ENCODE peak calls at places on chromosomes 3 and 15, in seven cellular contexts. One of them, this sample, is unnamed.

GRCh38 chr3:149421764-149422163 is 44.3 kb upstream of the TM4SF1 start:
- DNase-seq in astrocyte: no peak
- DNase-seq in transverse colon: no peak
- DNase-seq in HCT116: no peak
- DNase-seq in cardiac muscle cell: no peak
- DNase-seq in left lung: no peak
- DNase-seq in heart right ventricle: no peak
- DNase-seq in this sample: no peak

GRCh38 chr15:32682569-32682968 is 35.2 kb upstream of the GREM1 start:
- DNase-seq in astrocyte: peak; percentile 96
- DNase-seq in transverse colon: no peak
- DNase-seq in HCT116: no peak
- DNase-seq in cardiac muscle cell: peak; percentile 95
- DNase-seq in left lung: no peak
- DNase-seq in heart right ventricle: no peak
- DNase-seq in this sample: no peak

GRCh38 chr15:89332446-89332845 is 2.2 kb downstream of the POLG start:
- DNase-seq in astrocyte: no peak
- DNase-seq in transverse colon: no peak
- DNase-seq in HCT116: peak; percentile 12
- DNase-seq in cardiac muscle cell: peak; percentile 37
- DNase-seq in left lung: no peak
- DNase-seq in heart right ventricle: no peak
- DNase-seq in this sample: no peak

GRCh38 chr3:48634661-48635221 is 520 bp downstream of the SLC26A6 start:
- DNase-seq in astrocyte: peak; percentile 45
- DNase-seq in transverse colon: peak; percentile 69
- DNase-seq in HCT116: no peak
- DNase-seq in cardiac muscle cell: peak; percentile 66
- DNase-seq in left lung: peak; percentile 66
- DNase-seq in heart right ventricle: peak; percentile 62
- DNase-seq in this sample: peak; percentile 67

GRCh38 chr15:32936283-32936918 is 218.6 kb downstream of the GREM1 start:
- DNase-seq in astrocyte: peak; percentile 17
- DNase-seq in transverse colon: no peak
- DNase-seq in HCT116: peak; percentile 33
- DNase-seq in cardiac muscle cell: peak; percentile 86
- DNase-seq in left lung: no peak
- DNase-seq in heart right ventricle: no peak
- DNase-seq in this sample: no peak

GRCh38 chr15:80619677-80620076 is 75.4 kb upstream of the ABHD17C start:
- DNase-seq in astrocyte: no peak
- DNase-seq in transverse colon: no peak
- DNase-seq in HCT116: no peak
- DNase-seq in cardiac muscle cell: peak; percentile 65
- DNase-seq in left lung: no peak
- DNase-seq in heart right ventricle: no peak
- DNase-seq in this sample: no peak

GRCh38 chr15:68552773-68553172 is 26.0 kb upstream of the CORO2B start:
- DNase-seq in astrocyte: no peak
- DNase-seq in transverse colon: no peak
- DNase-seq in HCT116: no peak
- DNase-seq in cardiac muscle cell: no peak
- DNase-seq in left lung: no peak
- DNase-seq in heart right ventricle: no peak
- DNase-seq in this sample: no peak

GRCh38 chr3:125337506-125337905 is 37.6 kb downstream of the ZNF148 start:
- DNase-seq in astrocyte: no peak
- DNase-seq in transverse colon: no peak
- DNase-seq in HCT116: no peak
- DNase-seq in cardiac muscle cell: no peak
- DNase-seq in left lung: no peak
- DNase-seq in heart right ventricle: no peak
- DNase-seq in this sample: no peak

GRCh38 chr3:127670229-127670559 is 2.6 kb upstream of the ABTB1 start:
- DNase-seq in astrocyte: no peak
- DNase-seq in transverse colon: no peak
- DNase-seq in HCT116: no peak
- DNase-seq in cardiac muscle cell: no peak
- DNase-seq in left lung: peak; percentile 24
- DNase-seq in heart right ventricle: no peak
- DNase-seq in this sample: no peak

GRCh38 chr15:89129123-89129815 is 41.0 kb downstream of the ABHD2 start:
- DNase-seq in astrocyte: no peak
- DNase-seq in transverse colon: peak; percentile 66
- DNase-seq in HCT116: no peak
- DNase-seq in cardiac muscle cell: peak; percentile 53
- DNase-seq in left lung: no peak
- DNase-seq in heart right ventricle: peak; percentile 39
- DNase-seq in this sample: peak; percentile 65

GRCh38 chr3:146705205-146705604 is 100.1 kb upstream of the PLSCR5 start:
- DNase-seq in astrocyte: no peak
- DNase-seq in transverse colon: no peak
- DNase-seq in HCT116: no peak
- DNase-seq in cardiac muscle cell: no peak
- DNase-seq in left lung: no peak
- DNase-seq in heart right ventricle: no peak
- DNase-seq in this sample: no peak

GRCh38 chr15:76330281-76330680 is 6.3 kb upstream of the ISL2 start:
- DNase-seq in astrocyte: no peak
- DNase-seq in transverse colon: peak; percentile 47
- DNase-seq in HCT116: no peak
- DNase-seq in cardiac muscle cell: peak; percentile 78
- DNase-seq in left lung: no peak
- DNase-seq in heart right ventricle: peak; percentile 38
- DNase-seq in this sample: no peak

GRCh38 chr3:13294442-13295351 is 125.4 kb downstream of the NUP210 start:
- DNase-seq in astrocyte: no peak
- DNase-seq in transverse colon: no peak
- DNase-seq in HCT116: no peak
- DNase-seq in cardiac muscle cell: no peak
- DNase-seq in left lung: peak; percentile 18
- DNase-seq in heart right ventricle: no peak
- DNase-seq in this sample: peak; percentile 18

GRCh38 chr15:64092864-64093626 is 593 bp downstream of the CIAO2A start:
- DNase-seq in astrocyte: peak; percentile 74
- DNase-seq in transverse colon: peak; percentile 64
- DNase-seq in HCT116: no peak
- DNase-seq in cardiac muscle cell: peak; percentile 61
- DNase-seq in left lung: peak; percentile 63
- DNase-seq in heart right ventricle: peak; percentile 51
- DNase-seq in this sample: no peak

GRCh38 chr3:46894256-46894655 is 16.7 kb downstream of the PTH1R start:
- DNase-seq in astrocyte: no peak
- DNase-seq in transverse colon: no peak
- DNase-seq in HCT116: no peak
- DNase-seq in cardiac muscle cell: no peak
- DNase-seq in left lung: no peak
- DNase-seq in heart right ventricle: no peak
- DNase-seq in this sample: peak; percentile 21

GRCh38 chr15:50042775-50043174 is 76.3 kb downstream of the ATP8B4 start:
- DNase-seq in astrocyte: no peak
- DNase-seq in transverse colon: no peak
- DNase-seq in HCT116: no peak
- DNase-seq in cardiac muscle cell: no peak
- DNase-seq in left lung: no peak
- DNase-seq in heart right ventricle: no peak
- DNase-seq in this sample: no peak

GRCh38 chr3:67710396-67710795 is 56.0 kb upstream of the SUCLG2 start:
- DNase-seq in astrocyte: no peak
- DNase-seq in transverse colon: no peak
- DNase-seq in HCT116: no peak
- DNase-seq in cardiac muscle cell: no peak
- DNase-seq in left lung: no peak
- DNase-seq in heart right ventricle: no peak
- DNase-seq in this sample: no peak

DNA sequence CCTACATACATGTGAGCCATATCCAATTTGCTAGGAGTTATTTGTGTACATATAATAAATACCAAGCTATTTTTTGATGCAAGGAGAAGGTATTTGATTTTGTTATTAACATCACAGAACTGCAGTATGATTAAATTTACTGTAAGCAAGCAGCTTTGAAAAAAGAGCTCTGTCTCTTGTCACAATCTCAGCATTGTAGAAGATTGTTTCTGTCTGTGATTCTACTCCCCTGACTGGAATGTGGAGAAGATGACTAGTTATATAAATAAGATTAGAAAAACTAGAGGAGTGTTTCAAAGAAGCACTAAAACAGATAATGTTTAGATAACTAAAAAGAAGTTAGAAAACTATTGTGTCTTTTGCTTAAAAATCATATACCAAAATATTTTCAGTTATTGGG is 17.1 kb upstream of the DCBLD2 start:
- DNase-seq in astrocyte: peak; percentile 59
- DNase-seq in transverse colon: no peak
- DNase-seq in HCT116: no peak
- DNase-seq in cardiac muscle cell: no peak
- DNase-seq in left lung: no peak
- DNase-seq in heart right ventricle: no peak
- DNase-seq in this sample: no peak
- H3K4me1 ChIP-seq in astrocyte: peaks cover 35% of the 10 kb centered on the region
- H3K4me1 ChIP-seq in transverse colon: no peaks in the 10 kb centered on the region
- H3K4me1 ChIP-seq in HCT116: peaks cover 75% of the 10 kb centered on the region
- H3K4me1 ChIP-seq in cardiac muscle cell: no peaks in the 10 kb centered on the region
- H3K4me1 ChIP-seq in left lung: no peaks in the 10 kb centered on the region
- H3K4me1 ChIP-seq in heart right ventricle: no peaks in the 10 kb centered on the region
- H3K4me1 ChIP-seq in this sample: no peaks in the 10 kb centered on the region

DNA sequence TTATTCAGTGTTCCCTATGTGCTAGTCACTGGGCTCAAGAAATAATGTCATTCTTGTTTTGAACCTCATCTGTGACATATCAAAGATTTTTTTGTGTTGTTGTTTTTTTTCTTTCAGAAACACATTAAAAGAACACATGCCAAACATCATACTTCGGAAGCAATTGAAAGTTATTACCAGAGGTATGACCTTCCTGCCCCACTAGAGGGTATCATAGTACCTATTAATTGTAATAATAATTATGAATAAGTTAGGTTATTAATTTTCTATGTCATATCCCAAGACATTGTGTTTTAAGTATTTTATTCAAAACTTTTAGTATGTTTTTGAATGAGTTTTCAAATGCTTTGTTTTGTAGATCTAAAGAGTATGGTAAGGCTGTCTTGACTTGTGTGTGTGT is 65.7 kb downstream of the CDIN1 start:
- DNase-seq in astrocyte: no peak
- DNase-seq in transverse colon: no peak
- DNase-seq in HCT116: no peak
- DNase-seq in cardiac muscle cell: peak; percentile 34
- DNase-seq in left lung: no peak
- DNase-seq in heart right ventricle: no peak
- DNase-seq in this sample: no peak
- H3K36me3 ChIP-seq in astrocyte: no peaks in the 10 kb centered on the region
- H3K36me3 ChIP-seq in transverse colon: no peaks in the 10 kb centered on the region
- H3K36me3 ChIP-seq in HCT116: no peaks in the 10 kb centered on the region
- H3K36me3 ChIP-seq in cardiac muscle cell: no peaks in the 10 kb centered on the region
- H3K36me3 ChIP-seq in left lung: no peaks in the 10 kb centered on the region
- H3K36me3 ChIP-seq in heart right ventricle: no peaks in the 10 kb centered on the region
- H3K36me3 ChIP-seq in this sample: no peaks in the 10 kb centered on the region

GRCh38 chr3:134251731-134252391 is 1.2 kb upstream of the RYK start:
- DNase-seq in astrocyte: no peak
- DNase-seq in transverse colon: no peak
- DNase-seq in HCT116: no peak
- DNase-seq in cardiac muscle cell: peak; percentile 51
- DNase-seq in left lung: no peak
- DNase-seq in heart right ventricle: peak; percentile 64
- DNase-seq in this sample: no peak

GRCh38 chr3:134249442-134249841 is 1.2 kb downstream of the RYK start:
- DNase-seq in astrocyte: no peak
- DNase-seq in transverse colon: no peak
- DNase-seq in HCT116: no peak
- DNase-seq in cardiac muscle cell: no peak
- DNase-seq in left lung: no peak
- DNase-seq in heart right ventricle: no peak
- DNase-seq in this sample: no peak

GRCh38 chr3:134250717-134251220 is at the start of gene RYK:
- DNase-seq in astrocyte: peak; percentile 60
- DNase-seq in transverse colon: peak; percentile 86
- DNase-seq in HCT116: peak; percentile 67
- DNase-seq in cardiac muscle cell: peak; percentile 82
- DNase-seq in left lung: peak; percentile 88
- DNase-seq in heart right ventricle: peak; percentile 86
- DNase-seq in this sample: peak; percentile 93

GRCh38 chr3:134252766-134253165 is 2.1 kb upstream of the RYK start:
- DNase-seq in astrocyte: no peak
- DNase-seq in transverse colon: no peak
- DNase-seq in HCT116: no peak
- DNase-seq in cardiac muscle cell: no peak
- DNase-seq in left lung: no peak
- DNase-seq in heart right ventricle: no peak
- DNase-seq in this sample: no peak

DNA sequence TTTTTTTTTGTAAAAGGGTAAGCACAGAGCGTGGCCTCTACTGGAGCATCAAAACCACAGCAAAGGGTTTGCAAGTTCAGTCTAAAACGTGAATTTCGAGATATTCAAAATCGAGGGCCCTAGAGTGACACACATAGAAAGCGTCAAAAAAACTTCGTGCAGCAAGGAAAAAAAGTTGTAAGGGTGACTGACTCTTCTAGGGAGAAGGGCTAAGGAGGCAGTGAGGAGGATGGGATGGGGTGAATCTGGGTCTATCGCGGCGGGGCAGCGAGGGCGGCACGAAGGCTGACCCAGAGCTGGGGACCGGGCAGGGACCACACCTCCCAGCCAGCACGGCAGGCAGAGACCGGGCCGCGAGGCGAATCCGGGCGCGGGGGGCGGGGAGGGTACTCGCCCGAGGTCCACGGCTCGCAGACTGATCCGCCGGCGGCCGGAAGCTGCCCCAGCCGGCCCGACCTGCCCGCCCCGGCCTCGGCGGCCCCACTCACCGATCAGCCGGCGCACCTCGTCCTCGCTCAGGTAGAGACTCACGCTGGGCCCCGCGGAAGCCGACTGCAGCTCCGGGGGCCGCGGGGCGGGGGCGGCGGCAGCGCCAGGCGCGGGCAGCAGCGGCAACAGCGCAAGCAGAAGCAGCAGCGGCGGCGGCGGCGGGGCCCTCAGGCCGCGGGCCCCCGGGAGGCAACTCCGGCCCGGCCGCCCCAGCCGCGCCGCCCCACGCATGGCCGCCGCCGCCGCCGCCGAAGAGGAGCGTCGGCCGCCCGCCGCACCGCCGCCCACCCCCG is 533 bp downstream of the RYK start:
- DNase-seq in astrocyte: peak; percentile 22
- DNase-seq in transverse colon: peak; percentile 76
- DNase-seq in HCT116: no peak
- DNase-seq in cardiac muscle cell: peak; percentile 54
- DNase-seq in left lung: peak; percentile 76
- DNase-seq in heart right ventricle: peak; percentile 68
- DNase-seq in this sample: peak; percentile 78
- TF ChIP-seq CTCF in astrocyte: no peak
- TF ChIP-seq CTCF in transverse colon: no peak
- TF ChIP-seq CTCF in HCT116: no peak
- TF ChIP-seq CTCF in cardiac muscle cell: no peak
- TF ChIP-seq CTCF in left lung: no peak
- TF ChIP-seq CTCF in heart right ventricle: no peak
- TF ChIP-seq CTCF in this sample: no peak

DNA sequence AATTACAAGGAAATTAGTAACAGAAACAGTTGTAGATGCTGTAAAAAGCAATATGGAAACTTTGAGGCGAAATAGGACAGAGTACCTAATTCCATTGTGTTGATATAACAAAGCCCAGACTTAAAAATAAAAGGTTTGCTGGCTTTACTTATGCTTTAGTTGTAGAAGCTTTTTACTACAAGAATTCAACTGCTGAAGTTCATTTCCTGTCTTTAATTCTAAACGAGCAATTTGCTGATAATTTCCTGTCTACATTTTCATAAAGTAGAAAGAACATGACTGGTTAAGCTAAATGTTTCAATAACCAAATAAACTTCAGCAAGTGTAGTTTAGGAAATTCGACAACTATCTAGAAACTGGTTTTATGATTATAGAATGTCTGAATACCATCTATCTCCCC is 423.8 kb downstream of the MECOM start:
- DNase-seq in astrocyte: no peak
- DNase-seq in transverse colon: no peak
- DNase-seq in HCT116: no peak
- DNase-seq in cardiac muscle cell: no peak
- DNase-seq in left lung: no peak
- DNase-seq in heart right ventricle: no peak
- DNase-seq in this sample: no peak
- H3K4me1 ChIP-seq in astrocyte: peaks cover 18% of the 10 kb centered on the region
- H3K4me1 ChIP-seq in transverse colon: no peaks in the 10 kb centered on the region
- H3K4me1 ChIP-seq in HCT116: no peaks in the 10 kb centered on the region
- H3K4me1 ChIP-seq in cardiac muscle cell: peaks cover 42% of the 10 kb centered on the region
- H3K4me1 ChIP-seq in left lung: peaks cover 11% of the 10 kb centered on the region
- H3K4me1 ChIP-seq in heart right ventricle: no peaks in the 10 kb centered on the region
- H3K4me1 ChIP-seq in this sample: peaks cover 8% of the 10 kb centered on the region

This sample was measured in lower lobe of right lung.